ENCODE peak calls at places on chromosome 15, in eight cellular contexts. K, P, X, T, A, Y, C and W are unnamed samples.

GRCh38 chr15:49423021-49423420 is at the start of gene FGF7:
- DNase-seq in K (peak; percentile 65), C (peak; percentile 93), A (no peak), P (peak; percentile 45), T (no peak), Y (peak; percentile 44), X (no peak), W (no peak)

GRCh38 chr15:94029495-94029894 is 201.9 kb upstream of the MCTP2 start:
- DNase-seq in T (no peak), A (no peak), C (no peak), P (no peak), K (peak; percentile 83), Y (no peak), X (no peak), W (peak; percentile 86)

GRCh38 chr15:100973351-100974034 is 54.3 kb downstream of the LRRK1 start:
- DNase-seq in T (peak; percentile 75), P (no peak), X (no peak), C (no peak), K (no peak), Y (no peak), A (no peak), W (no peak)

GRCh38 chr15:88476635-88477038 is 9.1 kb downstream of the MRPS11 start:
- DNase-seq in X (no peak), C (peak; percentile 78), T (no peak), K (peak; percentile 12), Y (peak; percentile 79), P (peak; percentile 46), A (peak; percentile 20), W (peak; percentile 65)

GRCh38 chr15:96323250-96324162 is 7.0 kb upstream of the NR2F2 start:
- DNase-seq in X (no peak), Y (no peak), P (no peak), K (peak; percentile 2), T (no peak), C (peak; percentile 25), A (no peak), W (no peak)

GRCh38 chr15:53644681-53645080 is 114.8 kb downstream of the WDR72 start:
- DNase-seq in C (no peak), A (no peak), P (no peak), T (no peak), X (no peak), K (no peak), Y (no peak), W (no peak)

GRCh38 chr15:34987182-34987488 is 952 bp downstream of the ZNF770 start:
- DNase-seq in X (no peak), T (no peak), Y (no peak), C (no peak), A (no peak), K (no peak), P (no peak), W (no peak)

GRCh38 chr15:58467121-58467721 is 35.4 kb downstream of the LIPC start:
- DNase-seq in Y (no peak), A (no peak), C (no peak), K (peak; percentile 27), P (no peak), X (no peak), T (no peak), W (no peak)

GRCh38 chr15:92097473-92098178 is 244.1 kb downstream of the SLCO3A1 start:
- DNase-seq in Y (peak; percentile 85), K (no peak), X (peak; percentile 46), C (peak; percentile 62), T (no peak), A (peak; percentile 15), P (no peak), W (peak; percentile 75)

GRCh38 chr15:55279746-55280351 is 9.8 kb downstream of the RAB27A start:
- DNase-seq in C (peak; percentile 87), A (peak; percentile 92), K (peak; percentile 95), T (no peak), P (peak; percentile 34), Y (no peak), X (peak; percentile 34), W (peak; percentile 32)

GRCh38 chr15:35753486-35753885 is 207.5 kb upstream of the DPH6 start:
- DNase-seq in X (no peak), A (no peak), P (no peak), T (no peak), C (peak; percentile 39), Y (no peak), K (peak; percentile 88), W (no peak)

GRCh38 chr15:94280301-94280700 is 48.9 kb downstream of the MCTP2 start:
- DNase-seq in K (no peak), Y (no peak), T (no peak), C (no peak), X (no peak), P (no peak), A (no peak), W (no peak)

GRCh38 chr15:69468241-69469121 is 15.9 kb downstream of the RPLP1 start:
- DNase-seq in Y (no peak), T (peak; percentile 84), P (no peak), C (no peak), A (peak; percentile 59), X (peak; percentile 61), K (peak; percentile 91), W (no peak)

GRCh38 chr15:48609486-48609885 is 36.0 kb downstream of the FBN1 start:
- DNase-seq in Y (no peak), K (no peak), X (no peak), P (no peak), A (no peak), C (no peak), T (no peak), W (no peak)

DNA sequence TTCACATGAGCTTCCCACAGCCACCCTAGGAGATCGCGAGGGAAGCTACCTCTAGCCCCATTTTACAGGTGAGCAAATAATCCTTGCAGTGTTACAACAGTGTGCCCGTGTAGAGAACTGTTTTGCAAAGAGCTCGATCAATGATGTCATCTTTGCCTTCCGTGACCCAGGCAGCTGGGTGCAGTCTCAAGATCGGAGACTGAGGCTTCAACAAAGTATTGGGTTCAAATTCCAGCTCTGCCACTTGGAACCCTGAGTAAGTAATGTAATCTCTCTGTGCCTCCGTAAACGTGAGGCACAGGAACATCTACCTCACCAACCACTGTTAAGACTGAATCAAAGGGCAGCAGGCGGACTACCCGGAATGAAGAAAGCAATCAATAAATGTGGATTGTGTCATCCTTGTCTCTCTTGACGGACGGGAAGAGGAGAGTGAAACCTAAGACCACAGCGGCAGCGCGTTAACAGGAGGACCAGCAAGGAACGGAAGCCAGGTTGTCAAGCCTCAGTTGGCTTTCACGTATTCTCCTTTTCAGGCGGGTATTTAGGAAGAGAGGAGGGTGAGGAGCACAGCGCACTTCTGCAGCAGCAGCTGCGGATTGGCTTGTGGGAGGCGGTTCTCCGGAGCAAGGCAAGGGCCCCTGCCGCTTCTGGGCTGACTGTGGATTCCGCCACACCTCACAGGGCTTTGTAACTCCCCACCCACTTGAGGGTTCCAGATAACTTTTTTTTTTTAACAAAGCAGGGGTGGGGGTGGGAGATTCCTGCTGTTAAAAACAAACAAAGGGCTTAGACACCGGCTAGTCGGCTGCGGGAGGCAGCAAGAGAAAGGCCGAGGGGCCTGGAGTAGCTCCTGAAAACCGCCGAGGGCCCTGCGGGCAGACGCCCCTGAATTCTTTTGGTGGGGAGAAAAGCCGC is 1.5 kb upstream of the SMAD3 start:
- DNase-seq in K (peak; percentile 61), T (peak; percentile 80), Y (peak; percentile 69), P (no peak), X (peak; percentile 61), A (no peak), C (no peak), W (peak; percentile 87)
- H3K27ac ChIP-seq in K (peak overlapping the region; percentile 80), T (peak overlapping the region; percentile 87), Y (no peak overlapping the region), P (peak overlapping the region; percentile 94), X (peak overlapping the region; percentile 92), A (peak overlapping the region; percentile 87), C (no peak overlapping the region), W (peak overlapping the region; percentile 94)

GRCh38 chr15:67026171-67026967 is 39.0 kb upstream of the SMAD3 start:
- DNase-seq in X (no peak), T (no peak), Y (peak; percentile 46), A (no peak), C (no peak), P (no peak), K (no peak), W (peak; percentile 59)

GRCh38 chr15:67024322-67024997 is 40.9 kb upstream of the SMAD3 start:
- DNase-seq in P (peak; percentile 91), X (peak; percentile 77), Y (no peak), K (peak; percentile 94), T (no peak), C (peak; percentile 98), A (peak; percentile 95), W (peak; percentile 98)

GRCh38 chr15:67024998-67025368 is 40.4 kb upstream of the SMAD3 start:
- DNase-seq in P (no peak), Y (no peak), T (no peak), A (no peak), K (no peak), C (no peak), X (no peak), W (no peak)

GRCh38 chr15:67023517-67024321 is 41.7 kb upstream of the SMAD3 start:
- DNase-seq in X (no peak), Y (no peak), P (no peak), A (no peak), T (no peak), C (no peak), K (no peak), W (peak; percentile 95)

DNA sequence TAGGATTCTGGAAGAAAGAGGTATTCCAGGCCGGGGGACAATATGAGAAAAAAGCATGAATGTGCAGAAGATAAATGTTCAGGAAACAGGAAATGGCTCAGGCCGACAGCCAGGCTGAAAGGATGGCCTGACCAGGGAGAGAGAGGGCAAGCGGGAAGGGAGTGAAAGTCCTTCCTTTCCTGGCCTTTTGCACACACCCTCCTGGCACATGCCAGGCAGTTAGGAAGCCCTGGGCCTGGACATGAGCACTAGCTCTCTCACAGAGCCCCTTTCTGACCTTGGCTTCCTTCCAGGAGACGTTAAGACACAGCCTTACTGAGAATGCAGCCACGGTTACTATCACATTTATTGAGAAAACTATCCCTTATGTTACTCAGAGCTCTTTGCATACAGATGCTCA is 39.7 kb upstream of the SMAD3 start:
- DNase-seq in T (no peak), A (peak; percentile 27), Y (no peak), X (peak; percentile 44), C (peak; percentile 78), P (no peak), K (peak; percentile 49), W (peak; percentile 62)
- H3K27ac ChIP-seq in T (peak overlapping the region; percentile 76), A (peak overlapping the region; percentile 69), Y (no peak overlapping the region), X (peak overlapping the region; percentile 67), C (peak overlapping the region; percentile 78), P (peak overlapping the region; percentile 70), K (peak overlapping the region; percentile 61), W (no peak overlapping the region)

DNA sequence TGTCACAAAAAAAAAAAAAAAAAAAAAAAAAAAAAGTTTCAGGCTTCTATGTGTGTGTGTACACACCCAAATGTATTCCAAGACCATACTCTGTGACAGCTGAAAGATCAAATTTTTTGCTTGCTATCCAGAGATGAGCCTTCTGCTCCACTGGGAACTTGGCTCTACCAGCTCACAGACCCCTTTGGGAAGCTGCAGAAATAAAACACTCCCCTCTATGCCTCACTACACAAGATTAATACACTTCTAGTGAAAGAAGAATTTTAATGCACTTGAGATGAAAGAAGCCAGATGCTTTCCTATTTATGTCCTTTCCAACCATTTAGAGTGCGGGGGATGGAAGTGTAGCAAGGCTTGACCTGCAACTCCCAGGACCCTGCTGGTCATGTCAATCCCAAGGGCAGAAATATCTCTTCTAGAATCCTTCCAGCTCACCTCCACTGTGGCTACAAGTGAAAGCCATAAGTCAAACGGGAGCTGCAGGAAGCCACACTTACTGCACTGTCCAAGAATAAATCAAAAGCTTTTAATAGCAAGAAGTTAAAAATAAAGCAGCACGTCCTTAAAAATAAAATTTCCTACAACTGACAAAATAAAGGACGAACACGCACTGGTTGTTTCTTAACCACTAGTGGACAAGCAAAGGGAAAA is 34.6 kb downstream of the ANXA2 start:
- DNase-seq in C (no peak), K (no peak), P (peak; percentile 42), T (no peak), Y (no peak), X (no peak), A (no peak), W (no peak)
- H3K27ac ChIP-seq in C (peak overlapping the region; percentile 82), K (peak overlapping the region; percentile 76), P (peak overlapping the region; percentile 25), T (peak overlapping the region; percentile 13), Y (no peak overlapping the region), X (peak overlapping the region; percentile 65), A (peak overlapping the region; percentile 87), W (no peak overlapping the region)

GRCh38 chr15:78564743-78565096 is 600 bp upstream of the CHRNA5 start:
- DNase-seq in T (no peak), A (no peak), P (no peak), C (no peak), K (no peak), Y (no peak), X (no peak), W (no peak)
- H3K27ac ChIP-seq in T (no peak overlapping the region), A (no peak overlapping the region), P (no peak overlapping the region), C (no peak overlapping the region), K (no peak overlapping the region), Y (no peak overlapping the region), X (peak overlapping the region; percentile 77), W (no peak overlapping the region)